ENCODE peak calls at places on chromosomes 7 and 10, in ten cellular contexts. N, S, K, E, X, D, O, I, H and P are unnamed samples.

GRCh38 chr10:32983333-32983909 is 25.4 kb upstream of the ITGB1 start:
- DNase-seq in E (no peak), S (no peak), I (no peak), O (no peak), H (no peak), K (peak), N (no peak), X (no peak), D (peak), P (no peak)

GRCh38 chr10:118621304-118621942 is 26.0 kb upstream of the PRLHR start:
- DNase-seq in E (no peak), X (no peak), H (no peak), K (no peak), D (no peak), I (peak), N (no peak), O (no peak), S (no peak), P (no peak)

GRCh38 chr10:132265878-132266496 is 41.8 kb downstream of the STK32C start:
- DNase-seq in D (no peak), O (no peak), H (no peak), N (peak), S (peak), E (no peak), K (no peak), X (no peak), I (no peak), P (no peak)

GRCh38 chr10:123962756-123963469 is 71.3 kb upstream of the CPXM2 start:
- DNase-seq in S (no peak), I (no peak), E (no peak), X (no peak), N (no peak), D (no peak), O (no peak), K (no peak), H (no peak), P (no peak)

GRCh38 chr10:103951942-103952341 is 15.0 kb upstream of the SLK start:
- DNase-seq in K (no peak), D (no peak), X (no peak), H (no peak), S (no peak), E (no peak), I (no peak), O (no peak), N (no peak), P (no peak)

GRCh38 chr7:41053830-41054229 is 649.1 kb downstream of the INHBA start:
- DNase-seq in S (no peak), H (no peak), O (no peak), N (no peak), D (no peak), X (no peak), K (no peak), I (no peak), E (no peak), P (no peak)

GRCh38 chr7:134212576-134213546 is 85.7 kb downstream of the LRGUK start:
- DNase-seq in S (no peak), D (no peak), I (no peak), N (no peak), K (no peak), O (no peak), H (no peak), X (no peak), E (no peak), P (no peak)

GRCh38 chr7:117872565-117873055 is 631 bp downstream of the CTTNBP2 start:
- DNase-seq in E (peak), O (peak), K (peak), D (no peak), H (no peak), I (no peak), N (peak), S (peak), X (no peak), P (no peak)

GRCh38 chr10:13651969-13652720 is 65.4 kb downstream of the PRPF18 start:
- DNase-seq in I (no peak), S (no peak), N (no peak), D (peak), E (no peak), O (no peak), H (no peak), X (no peak), K (no peak), P (no peak)

GRCh38 chr10:118343549-118343948 is 1.4 kb upstream of the FAM204A start:
- DNase-seq in H (no peak), I (no peak), D (no peak), E (no peak), S (no peak), O (no peak), X (no peak), N (no peak), K (no peak), P (no peak)

GRCh38 chr10:94521276-94522250 is 24.0 kb upstream of the HELLS start:
- DNase-seq in I (no peak), O (no peak), E (no peak), N (no peak), K (no peak), H (no peak), X (no peak), D (no peak), S (no peak), P (no peak)

GRCh38 chr7:18399624-18400235 is 95.8 kb upstream of the HDAC9 start:
- DNase-seq in D (no peak), E (no peak), O (no peak), H (no peak), I (no peak), K (no peak), S (no peak), X (no peak), N (no peak), P (no peak)

GRCh38 chr10:4353964-4354363 is 472.0 kb upstream of the AKR1E2 start:
- DNase-seq in N (no peak), D (peak), O (no peak), E (no peak), K (no peak), I (no peak), S (no peak), X (no peak), H (no peak), P (no peak)

GRCh38 chr7:148941598-148942280 is 57.6 kb upstream of the EZH2 start:
- DNase-seq in K (peak), H (no peak), S (peak), I (peak), E (peak), O (peak), D (peak), N (peak), X (peak), P (peak)

GRCh38 chr7:29825750-29826529 is 19.6 kb downstream of the WIPF3 start:
- DNase-seq in D (no peak), H (no peak), S (no peak), X (no peak), E (no peak), O (no peak), K (no peak), I (no peak), N (no peak), P (no peak)

GRCh38 chr7:135678612-135679575 is 16.6 kb downstream of the STMP1 start:
- DNase-seq in O (no peak), H (no peak), K (no peak), E (no peak), X (no peak), I (no peak), D (peak), S (peak), N (peak), P (no peak)

GRCh38 chr7:44608916-44609648 is 2.7 kb downstream of the OGDH start:
- DNase-seq in H (no peak), I (peak), X (no peak), K (no peak), S (no peak), D (peak), O (no peak), N (no peak), E (no peak), P (no peak)

GRCh38 chr7:55235115-55235514 is 130.0 kb upstream of the LANCL2 start:
- DNase-seq in H (no peak), K (no peak), I (no peak), O (no peak), S (no peak), X (no peak), N (no peak), D (no peak), E (no peak), P (no peak)

GRCh38 chr10:23522345-23522744 is 83.5 kb downstream of the OTUD1 start:
- DNase-seq in D (no peak), H (no peak), X (no peak), K (no peak), S (no peak), N (no peak), E (no peak), I (no peak), O (no peak), P (no peak)

GRCh38 chr7:25846722-25847121 is 305.3 kb upstream of the NFE2L3 start:
- DNase-seq in E (peak), I (no peak), N (peak), S (peak), H (no peak), D (no peak), K (no peak), O (peak), X (no peak), P (no peak)

GRCh38 chr7:44353668-44354067 is 28.3 kb upstream of the CAMK2B start:
- DNase-seq in S (no peak), I (no peak), E (no peak), D (no peak), N (no peak), K (no peak), O (no peak), H (no peak), X (no peak), P (no peak)

GRCh38 chr10:117001144-117001543 is 3.8 kb downstream of the SHTN1 start:
- DNase-seq in I (no peak), N (no peak), K (no peak), O (no peak), H (no peak), D (no peak), S (no peak), X (no peak), E (no peak), P (no peak)

GRCh38 chr7:142248166-142249160 is 9.4 kb downstream of the PRSS58 start:
- DNase-seq in X (no peak), N (no peak), D (no peak), H (peak), E (no peak), K (no peak), I (no peak), O (no peak), S (no peak), P (no peak)

GRCh38 chr10:101124933-101125332 is 6.2 kb upstream of the TLX1 start:
- DNase-seq in K (no peak), D (no peak), S (no peak), O (no peak), E (no peak), H (no peak), X (no peak), N (no peak), I (no peak), P (no peak)

GRCh38 chr10:69648461-69648860 is 18.4 kb downstream of the FAM241B start:
- DNase-seq in K (no peak), O (no peak), N (no peak), D (no peak), E (no peak), I (no peak), X (no peak), S (no peak), H (no peak), P (no peak)